ENCODE peak calls at places on chromosomes 2 and 18, in five cellular contexts. One of them, this sample, is unnamed.

GRCh38 chr2:219461061-219461514 is 26.4 kb downstream of the SPEG start:
- DNase-seq in OCI-M1: no peak
- DNase-seq in GM23338: peak
- DNase-seq in A549: no peak
- DNase-seq in fibroblast of the aortic adventitia: peak
- DNase-seq in this sample: no peak

GRCh38 chr2:152587187-152587947 is 129.9 kb downstream of the PRPF40A start:
- DNase-seq in fibroblast of the aortic adventitia: peak
- DNase-seq in OCI-M1: no peak
- DNase-seq in GM23338: no peak
- DNase-seq in A549: no peak
- DNase-seq in this sample: no peak

GRCh38 chr2:111200333-111200879 is 79.7 kb downstream of the BCL2L11 start:
- DNase-seq in A549: no peak
- DNase-seq in OCI-M1: no peak
- DNase-seq in GM23338: peak
- DNase-seq in fibroblast of the aortic adventitia: no peak
- DNase-seq in this sample: peak

GRCh38 chr18:46051731-46052461 is 20.2 kb downstream of the PSTPIP2 start:
- DNase-seq in GM23338: no peak
- DNase-seq in A549: no peak
- DNase-seq in fibroblast of the aortic adventitia: peak
- DNase-seq in OCI-M1: peak
- DNase-seq in this sample: no peak

GRCh38 chr2:12457831-12458230 is 258.9 kb upstream of the TRIB2 start:
- DNase-seq in A549: no peak
- DNase-seq in OCI-M1: no peak
- DNase-seq in fibroblast of the aortic adventitia: peak
- DNase-seq in GM23338: no peak
- DNase-seq in this sample: no peak

GRCh38 chr2:26396734-26397298 is 4.9 kb upstream of the DRC1 start:
- DNase-seq in GM23338: no peak
- DNase-seq in A549: no peak
- DNase-seq in fibroblast of the aortic adventitia: no peak
- DNase-seq in OCI-M1: peak
- DNase-seq in this sample: no peak

GRCh38 chr2:230870544-230871360 is 6.0 kb downstream of the ITM2C start:
- DNase-seq in OCI-M1: peak
- DNase-seq in GM23338: no peak
- DNase-seq in A549: no peak
- DNase-seq in fibroblast of the aortic adventitia: no peak
- DNase-seq in this sample: no peak

GRCh38 chr2:117724035-117724434 is 90.5 kb upstream of the DDX18 start:
- DNase-seq in A549: no peak
- DNase-seq in OCI-M1: no peak
- DNase-seq in GM23338: no peak
- DNase-seq in fibroblast of the aortic adventitia: no peak
- DNase-seq in this sample: no peak

GRCh38 chr2:207248702-207249355 is 83.1 kb upstream of the KLF7 start:
- DNase-seq in GM23338: no peak
- DNase-seq in OCI-M1: no peak
- DNase-seq in fibroblast of the aortic adventitia: no peak
- DNase-seq in A549: no peak
- DNase-seq in this sample: peak

GRCh38 chr2:36456227-36456788 is 100.7 kb downstream of the CRIM1 start:
- DNase-seq in GM23338: no peak
- DNase-seq in fibroblast of the aortic adventitia: peak
- DNase-seq in OCI-M1: no peak
- DNase-seq in A549: no peak
- DNase-seq in this sample: peak

GRCh38 chr18:3217930-3218647 is 1.7 kb downstream of the MYOM1 start:
- DNase-seq in GM23338: peak
- DNase-seq in A549: peak
- DNase-seq in OCI-M1: peak
- DNase-seq in fibroblast of the aortic adventitia: peak
- DNase-seq in this sample: no peak

GRCh38 chr2:64338107-64338506 is 115.9 kb upstream of the LGALSL start:
- DNase-seq in A549: no peak
- DNase-seq in fibroblast of the aortic adventitia: no peak
- DNase-seq in GM23338: no peak
- DNase-seq in OCI-M1: no peak
- DNase-seq in this sample: no peak

GRCh38 chr2:215380699-215381098 is 55.2 kb downstream of the FN1 start:
- DNase-seq in fibroblast of the aortic adventitia: no peak
- DNase-seq in OCI-M1: no peak
- DNase-seq in GM23338: no peak
- DNase-seq in A549: no peak
- DNase-seq in this sample: no peak

GRCh38 chr2:73641767-73642062 is 507 bp downstream of the NAT8 start:
- DNase-seq in OCI-M1: no peak
- DNase-seq in fibroblast of the aortic adventitia: no peak
- DNase-seq in A549: no peak
- DNase-seq in GM23338: no peak
- DNase-seq in this sample: no peak

GRCh38 chr2:233593201-233593600 is 24.2 kb upstream of the UGT1A8 start:
- DNase-seq in OCI-M1: no peak
- DNase-seq in GM23338: no peak
- DNase-seq in A549: no peak
- DNase-seq in fibroblast of the aortic adventitia: no peak
- DNase-seq in this sample: no peak

GRCh38 chr2:187434342-187434785 is 13.7 kb downstream of the CALCRL start:
- DNase-seq in fibroblast of the aortic adventitia: peak
- DNase-seq in GM23338: no peak
- DNase-seq in A549: no peak
- DNase-seq in OCI-M1: no peak
- DNase-seq in this sample: no peak

This sample was measured in dermis microvascular lymphatic vessel endothelial cell.